ENCODE peak calls at places on chromosomes 1 and 21, in five cellular contexts. X is CD8-positive, alpha-beta T cell; K is left lung; S is OCI-LY7; A is SK-N-SH. D is an unnamed sample.

GRCh38 chr1:12773438-12773837 is at the start of gene PRAMEF12:
- DNase-seq in X (no peak), K (no peak), S (no peak), A (no peak), D (no peak)

GRCh38 chr1:94055459-94056122 is 65.4 kb downstream of the ABCA4 start:
- DNase-seq in X (no peak), K (no peak), S (no peak), A (no peak), D (peak)

GRCh38 chr1:79959635-79960034 is 953.1 kb upstream of the ADGRL4 start:
- DNase-seq in X (no peak), K (no peak), S (no peak), A (no peak), D (no peak)

GRCh38 chr1:195275688-195276087 is 1332.6 kb downstream of the KCNT2 start:
- DNase-seq in X (no peak), K (no peak), S (no peak), A (no peak), D (no peak)

GRCh38 chr1:44842763-44843655 is at the start of gene PTCH2:
- DNase-seq in X (peak), K (no peak), S (peak), A (peak), D (peak)

GRCh38 chr21:41743321-41744027 is 23.4 kb downstream of the RIPK4 start:
- DNase-seq in X (no peak), K (no peak), S (no peak), A (no peak), D (no peak)

GRCh38 chr21:24045775-24046215 is 1561.5 kb downstream of the MRPL39 start:
- DNase-seq in X (peak), K (peak), S (no peak), A (peak), D (no peak)

GRCh38 chr1:17569200-17570139 is 30.0 kb downstream of the ARHGEF10L start:
- DNase-seq in X (no peak), K (peak), S (no peak), A (peak), D (peak)

GRCh38 chr1:36328713-36329112 is 5.3 kb upstream of the EVA1B start:
- DNase-seq in X (no peak), K (peak), S (no peak), A (no peak), D (no peak)

GRCh38 chr1:68916227-68916853 is 419.5 kb upstream of the DEPDC1 start:
- DNase-seq in X (no peak), K (no peak), S (no peak), A (no peak), D (peak)

GRCh38 chr1:186849824-186850223 is 21.1 kb downstream of the PLA2G4A start:
- DNase-seq in X (no peak), K (no peak), S (no peak), A (no peak), D (no peak)

GRCh38 chr1:145719230-145720079 is at the start of gene CD160:
- DNase-seq in X (no peak), K (no peak), S (no peak), A (no peak), D (no peak)

GRCh38 chr1:32892368-32893197 is 6.3 kb downstream of the HPCA start:
- DNase-seq in X (peak), K (no peak), S (peak), A (peak), D (peak)
- H3K4me3 ChIP-seq in X (peak), K (peak), S (peak), A (peak), D (peak)

GRCh38 chr1:5646486-5646885 is 345.7 kb downstream of the NPHP4 start:
- DNase-seq in X (no peak), K (no peak), S (no peak), A (no peak), D (no peak)
- TF ChIP-seq CTCF in X (no peak), K (no peak), S (no peak), A (no peak), D (no peak)

GRCh38 chr1:95409901-95410300 is 175.9 kb downstream of the RWDD3 start:
- DNase-seq in X (no peak), K (no peak), S (no peak), A (no peak), D (no peak)

GRCh38 chr1:95406279-95406678 is 172.3 kb downstream of the RWDD3 start:
- DNase-seq in X (no peak), K (no peak), S (no peak), A (no peak), D (no peak)

GRCh38 chr1:95407864-95408291 is 173.9 kb downstream of the RWDD3 start:
- DNase-seq in X (no peak), K (no peak), S (no peak), A (no peak), D (no peak)

GRCh38 chr1:95408506-95409136 is 174.6 kb downstream of the RWDD3 start:
- DNase-seq in X (no peak), K (no peak), S (no peak), A (no peak), D (no peak)

DNA sequence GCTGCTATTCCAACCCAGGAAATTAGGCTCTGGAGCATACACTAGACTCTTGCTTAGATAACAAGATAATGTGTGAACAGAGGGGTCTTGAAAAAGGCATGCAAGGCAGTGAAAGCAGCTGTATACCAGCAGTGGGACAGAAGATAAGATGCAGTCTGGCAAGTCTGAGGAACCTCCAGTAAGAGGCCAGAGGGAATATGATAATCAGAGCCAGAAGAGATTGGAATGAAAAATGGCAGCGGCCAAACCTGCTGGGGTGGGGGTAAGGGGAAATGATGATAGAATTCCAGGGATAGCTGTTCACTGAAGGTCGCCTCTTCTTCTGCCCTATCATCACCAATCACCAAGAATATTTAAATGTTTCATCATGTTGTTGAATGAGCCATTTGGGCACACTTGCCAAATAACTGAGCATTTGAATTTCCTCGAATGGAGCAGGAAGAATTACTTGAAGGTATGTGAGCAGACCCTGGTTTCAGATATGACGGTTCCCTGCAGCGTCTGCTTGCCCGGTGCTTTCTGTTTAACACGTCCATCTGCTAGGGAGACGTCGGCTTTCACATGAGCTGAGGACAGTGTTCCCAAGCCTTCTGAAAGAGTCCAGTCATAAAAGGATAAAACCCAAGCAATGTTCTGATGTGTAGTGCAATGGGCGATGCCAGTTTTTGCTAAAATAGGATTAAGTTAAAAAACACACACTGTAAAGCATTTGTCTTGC is 173.3 kb downstream of the RWDD3 start:
- DNase-seq in X (no peak), K (no peak), S (no peak), A (no peak), D (no peak)
- H3K4me3 ChIP-seq in X (no peak), K (no peak), S (no peak), A (no peak), D (no peak)

DNA sequence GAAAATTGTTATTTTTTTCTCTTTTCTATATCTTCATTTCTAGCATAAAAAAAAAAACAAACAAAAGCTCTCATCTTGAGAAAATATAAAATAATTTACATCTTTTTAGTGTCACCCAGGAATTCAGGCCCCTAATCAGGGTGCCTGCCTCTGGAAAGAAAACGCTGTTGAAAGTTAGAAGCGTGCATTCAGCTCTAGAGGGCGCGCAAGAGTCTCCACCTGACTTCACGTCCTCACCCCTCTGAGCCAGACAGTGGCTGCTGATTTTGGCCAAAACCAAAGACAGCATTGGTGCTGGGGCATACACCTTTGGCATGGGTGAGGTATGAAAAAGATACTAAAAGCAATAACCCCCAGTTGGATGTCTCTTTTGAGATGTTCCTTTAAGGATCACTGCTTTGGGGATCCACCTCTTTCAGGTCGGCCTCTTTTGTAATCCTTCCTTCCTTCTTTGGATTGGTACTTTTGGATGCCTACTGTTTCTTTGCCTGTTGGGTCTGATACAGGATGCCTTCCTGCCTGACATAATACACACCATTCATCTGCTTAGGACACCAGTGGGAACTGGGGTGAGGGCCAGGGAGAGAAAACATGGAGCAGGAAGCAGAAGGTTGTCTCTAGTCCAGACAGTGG is 77.6 kb upstream of the CHRM3 start:
- DNase-seq in X (peak), K (no peak), S (no peak), A (peak), D (peak)
- TF ChIP-seq CTCF in X (peak), K (peak), S (peak), A (no peak), D (peak)

GRCh38 chr1:83606416-83606955 is 392.4 kb downstream of the TTLL7 start:
- DNase-seq in X (no peak), K (no peak), S (no peak), A (no peak), D (no peak)
- H3K4me3 ChIP-seq in X (no peak), K (no peak), S (no peak), A (no peak), D (no peak)

DNA sequence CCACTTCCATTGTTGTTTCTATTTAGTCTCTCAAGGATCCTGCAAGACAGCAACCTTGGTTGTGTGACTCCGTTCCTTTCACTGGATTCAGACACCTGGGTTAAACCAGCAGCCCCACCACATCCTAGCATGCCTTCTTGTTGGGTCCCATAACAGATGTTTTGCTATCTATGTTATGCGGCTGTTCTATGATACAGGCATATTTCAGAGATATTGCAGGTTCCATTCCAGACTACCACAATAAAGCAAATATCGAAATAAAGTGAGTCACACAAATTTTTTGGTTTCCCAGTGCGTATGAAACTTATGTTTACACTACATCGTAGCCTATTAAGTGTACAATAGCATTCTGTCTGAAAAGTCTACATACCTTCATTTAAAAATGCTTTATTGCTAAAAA is 18.5 kb downstream of the KAZN start:
- DNase-seq in X (no peak), K (no peak), S (no peak), A (no peak), D (no peak)
- TF ChIP-seq CTCF in X (no peak), K (no peak), S (no peak), A (no peak), D (no peak)

D was measured in epithelial cell of esophagus.